ENCODE peak calls at places on chromosomes 6 and 20, in five cellular contexts. One of them, this sample, is unnamed.

GRCh38 chr6:115896538-115897129 is 164.1 kb downstream of the FRK start:
- DNase-seq in mesothelial cell of epicardium: no peak
- DNase-seq in breast epithelium: no peak
- DNase-seq in AG09309: peak
- DNase-seq in A549: peak
- DNase-seq in this sample: no peak

GRCh38 chr6:98839788-98840361 is 5.5 kb downstream of the POU3F2 start:
- DNase-seq in breast epithelium: no peak
- DNase-seq in mesothelial cell of epicardium: no peak
- DNase-seq in AG09309: no peak
- DNase-seq in A549: peak
- DNase-seq in this sample: no peak

GRCh38 chr6:97864366-97864765 is 581.4 kb upstream of the MMS22L start:
- DNase-seq in A549: no peak
- DNase-seq in AG09309: no peak
- DNase-seq in breast epithelium: no peak
- DNase-seq in mesothelial cell of epicardium: no peak
- DNase-seq in this sample: no peak

GRCh38 chr6:53975966-53976610 is 135.2 kb upstream of the MLIP start:
- DNase-seq in A549: no peak
- DNase-seq in breast epithelium: no peak
- DNase-seq in mesothelial cell of epicardium: no peak
- DNase-seq in AG09309: no peak
- DNase-seq in this sample: no peak

GRCh38 chr20:59515013-59515905 is 89.1 kb upstream of the PHACTR3 start:
- DNase-seq in mesothelial cell of epicardium: peak
- DNase-seq in AG09309: peak
- DNase-seq in A549: peak
- DNase-seq in breast epithelium: peak
- DNase-seq in this sample: no peak

GRCh38 chr6:104642871-104643270 is 216.8 kb downstream of the HACE1 start:
- DNase-seq in mesothelial cell of epicardium: no peak
- DNase-seq in AG09309: no peak
- DNase-seq in A549: no peak
- DNase-seq in breast epithelium: no peak
- DNase-seq in this sample: no peak

GRCh38 chr6:1525364-1526038 is 84.2 kb upstream of the FOXC1 start:
- DNase-seq in breast epithelium: no peak
- DNase-seq in mesothelial cell of epicardium: no peak
- DNase-seq in A549: no peak
- DNase-seq in AG09309: no peak
- DNase-seq in this sample: no peak

GRCh38 chr6:141117869-141118268 is 1014.9 kb upstream of the GJE1 start:
- DNase-seq in mesothelial cell of epicardium: no peak
- DNase-seq in breast epithelium: no peak
- DNase-seq in AG09309: no peak
- DNase-seq in A549: no peak
- DNase-seq in this sample: no peak

GRCh38 chr6:39188577-39188976 is 40.7 kb downstream of the KCNK5 start:
- DNase-seq in A549: no peak
- DNase-seq in AG09309: no peak
- DNase-seq in breast epithelium: no peak
- DNase-seq in mesothelial cell of epicardium: no peak
- DNase-seq in this sample: no peak

GRCh38 chr20:1804129-1804503 is 91.1 kb upstream of the SIRPA start:
- DNase-seq in AG09309: no peak
- DNase-seq in breast epithelium: no peak
- DNase-seq in mesothelial cell of epicardium: no peak
- DNase-seq in A549: no peak
- DNase-seq in this sample: no peak

GRCh38 chr20:49292010-49292409 is 14.2 kb upstream of the ZNFX1 start:
- DNase-seq in breast epithelium: no peak
- DNase-seq in mesothelial cell of epicardium: no peak
- DNase-seq in A549: no peak
- DNase-seq in AG09309: no peak
- DNase-seq in this sample: no peak

GRCh38 chr20:49291200-49291599 is 13.3 kb upstream of the ZNFX1 start:
- DNase-seq in breast epithelium: no peak
- DNase-seq in mesothelial cell of epicardium: no peak
- DNase-seq in A549: no peak
- DNase-seq in AG09309: no peak
- DNase-seq in this sample: no peak

GRCh38 chr20:49288250-49288751 is 10.4 kb upstream of the ZNFX1 start:
- DNase-seq in A549: no peak
- DNase-seq in AG09309: no peak
- DNase-seq in mesothelial cell of epicardium: no peak
- DNase-seq in breast epithelium: no peak
- DNase-seq in this sample: no peak

GRCh38 chr20:49288784-49289696 is 11.2 kb upstream of the ZNFX1 start:
- DNase-seq in breast epithelium: no peak
- DNase-seq in A549: no peak
- DNase-seq in AG09309: no peak
- DNase-seq in mesothelial cell of epicardium: no peak
- DNase-seq in this sample: no peak

GRCh38 chr20:49290608-49291191 is 12.8 kb upstream of the ZNFX1 start:
- DNase-seq in AG09309: no peak
- DNase-seq in mesothelial cell of epicardium: no peak
- DNase-seq in breast epithelium: no peak
- DNase-seq in A549: no peak
- DNase-seq in this sample: no peak
- TF ChIP-seq CTCF in AG09309: no peak
- TF ChIP-seq CTCF in mesothelial cell of epicardium: no peak
- TF ChIP-seq CTCF in breast epithelium: no peak
- TF ChIP-seq CTCF in A549: no peak
- TF ChIP-seq CTCF in this sample: no peak

GRCh38 chr6:129575378-129576118 is 134.4 kb downstream of the ARHGAP18 start:
- DNase-seq in breast epithelium: no peak
- DNase-seq in A549: peak
- DNase-seq in mesothelial cell of epicardium: no peak
- DNase-seq in AG09309: peak
- DNase-seq in this sample: no peak
- TF ChIP-seq CTCF in breast epithelium: peak
- TF ChIP-seq CTCF in A549: peak
- TF ChIP-seq CTCF in mesothelial cell of epicardium: peak
- TF ChIP-seq CTCF in AG09309: peak
- TF ChIP-seq CTCF in this sample: peak

DNA sequence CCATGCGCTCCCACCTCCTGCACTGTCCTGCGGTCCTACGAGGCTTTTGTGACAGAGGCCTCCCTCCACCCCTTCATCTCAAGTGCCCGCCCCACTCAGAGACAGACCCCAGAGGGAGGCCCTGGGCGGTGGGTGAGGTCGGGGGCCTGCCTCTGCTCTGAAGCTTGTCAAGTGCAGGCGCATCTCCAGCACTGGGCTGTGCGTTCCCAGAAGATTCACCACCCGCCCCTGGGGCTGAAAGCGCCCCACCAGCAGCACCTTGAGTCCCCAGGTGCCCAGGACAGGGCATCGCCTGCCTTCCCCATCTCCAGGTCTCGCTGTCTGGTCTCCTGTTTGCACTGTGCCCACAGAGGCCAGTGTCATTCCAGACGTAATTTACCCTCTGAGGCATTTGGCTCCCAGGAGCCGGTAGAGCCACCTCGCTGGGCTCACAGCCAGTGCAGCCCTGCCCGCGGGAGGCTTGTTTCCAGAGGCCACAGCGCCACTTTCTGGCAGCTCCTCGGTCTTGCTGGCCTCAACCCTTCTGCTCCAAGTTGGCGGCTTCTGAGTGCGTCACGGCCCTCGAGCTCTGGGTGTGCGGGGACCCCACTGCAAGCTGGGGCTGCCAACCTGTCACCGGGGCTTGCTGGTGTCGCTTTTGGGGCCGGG is 191.1 kb downstream of the TAF4 start:
- DNase-seq in mesothelial cell of epicardium: no peak
- DNase-seq in breast epithelium: peak
- DNase-seq in A549: peak
- DNase-seq in AG09309: peak
- DNase-seq in this sample: no peak
- TF ChIP-seq CTCF in mesothelial cell of epicardium: no peak
- TF ChIP-seq CTCF in breast epithelium: no peak
- TF ChIP-seq CTCF in A549: peak
- TF ChIP-seq CTCF in AG09309: peak
- TF ChIP-seq CTCF in this sample: no peak

GRCh38 chr6:9851541-9852380 is 563.1 kb downstream of the TFAP2A start:
- DNase-seq in AG09309: no peak
- DNase-seq in breast epithelium: no peak
- DNase-seq in A549: peak
- DNase-seq in mesothelial cell of epicardium: no peak
- DNase-seq in this sample: no peak
- TF ChIP-seq CTCF in AG09309: no peak
- TF ChIP-seq CTCF in breast epithelium: no peak
- TF ChIP-seq CTCF in A549: no peak
- TF ChIP-seq CTCF in mesothelial cell of epicardium: no peak
- TF ChIP-seq CTCF in this sample: no peak

DNA sequence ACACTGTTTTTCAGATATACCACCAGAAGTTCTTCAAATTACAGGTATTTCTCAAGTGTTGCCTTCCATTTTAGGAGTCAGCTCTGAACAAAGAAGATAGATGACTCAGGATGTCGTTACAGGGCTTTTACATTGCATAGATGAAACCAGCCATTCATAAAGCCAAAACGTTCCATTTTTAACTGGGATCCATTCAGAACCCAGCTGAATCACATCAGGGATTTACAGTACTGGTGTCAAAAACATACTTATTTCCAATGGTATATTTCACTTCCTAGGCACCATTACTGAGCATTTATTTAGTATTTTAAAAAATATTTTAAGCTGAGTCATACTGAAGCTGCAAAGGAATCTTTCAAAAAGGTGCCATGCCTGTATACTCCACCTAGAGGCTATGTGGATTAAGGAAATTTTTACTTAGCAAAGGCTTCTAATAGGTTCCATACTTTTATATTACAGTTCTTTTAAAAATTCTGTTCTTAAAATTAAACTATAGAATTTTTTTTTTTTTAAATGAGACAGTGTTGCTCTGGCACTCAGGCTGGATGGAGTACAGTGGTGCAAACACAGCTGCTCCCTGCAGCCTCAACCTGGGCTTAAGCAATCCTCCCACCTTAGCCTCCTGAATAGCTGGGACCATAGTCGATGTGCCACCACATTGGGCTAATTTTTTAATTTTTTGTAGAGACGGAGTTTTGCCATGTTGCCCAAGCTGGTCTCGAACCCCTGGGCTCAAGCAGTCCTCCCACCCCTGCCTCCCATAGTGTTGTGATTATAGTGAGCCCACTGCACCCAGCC is 2.6 kb downstream of the ASF1A start:
- DNase-seq in breast epithelium: no peak
- DNase-seq in mesothelial cell of epicardium: no peak
- DNase-seq in AG09309: no peak
- DNase-seq in A549: peak
- DNase-seq in this sample: no peak
- TF ChIP-seq CTCF in breast epithelium: no peak
- TF ChIP-seq CTCF in mesothelial cell of epicardium: peak
- TF ChIP-seq CTCF in AG09309: peak
- TF ChIP-seq CTCF in A549: peak
- TF ChIP-seq CTCF in this sample: peak

This sample was measured in osteocyte.